ENCODE peak calls at places on chromosome 1, in eight cellular contexts. One of them, this sample, is unnamed.

GRCh38 chr1:161089251-161089924 is at the start of gene NECTIN4:
- DNase-seq in epithelial cell of esophagus: peak; percentile 93
- DNase-seq in HT-29: peak; percentile 78
- DNase-seq in naive B cell: no peak
- DNase-seq in Peyer's patch: peak; percentile 75
- DNase-seq in stimulated activated CD8-positive, alpha-beta memory T cell treated with anti-CD3 and anti-CD28 coated beads, Interleukin-12 subunit alpha, Interleukin-12 subunit beta, amount 100 ng/mL, for 4 hours: no peak
- DNase-seq in activated CD4-positive, alpha-beta memory T cell treated with anti-CD3 and anti-CD28 coated beads, Interleukin-2, amount 10 ng/mL, durations not matched to agents 7 days and 5 days: no peak
- DNase-seq in AG04449: no peak
- DNase-seq in this sample: peak; percentile 82

GRCh38 chr1:157992031-157992568 is 1.3 kb upstream of the KIRREL1 start:
- DNase-seq in naive B cell: peak; percentile 40
- DNase-seq in activated CD4-positive, alpha-beta memory T cell treated with anti-CD3 and anti-CD28 coated beads, Interleukin-2, amount 10 ng/mL, durations not matched to agents 7 days and 5 days: peak; percentile 33
- DNase-seq in HT-29: peak; percentile 78
- DNase-seq in stimulated activated CD8-positive, alpha-beta memory T cell treated with anti-CD3 and anti-CD28 coated beads, Interleukin-12 subunit alpha, Interleukin-12 subunit beta, amount 100 ng/mL, for 4 hours: no peak
- DNase-seq in Peyer's patch: peak; percentile 69
- DNase-seq in epithelial cell of esophagus: peak; percentile 70
- DNase-seq in AG04449: no peak
- DNase-seq in this sample: peak; percentile 80

GRCh38 chr1:1331068-1331965 is at the start of gene TAS1R3:
- DNase-seq in HT-29: no peak
- DNase-seq in AG04449: no peak
- DNase-seq in Peyer's patch: no peak
- DNase-seq in naive B cell: no peak
- DNase-seq in stimulated activated CD8-positive, alpha-beta memory T cell treated with anti-CD3 and anti-CD28 coated beads, Interleukin-12 subunit alpha, Interleukin-12 subunit beta, amount 100 ng/mL, for 4 hours: no peak
- DNase-seq in activated CD4-positive, alpha-beta memory T cell treated with anti-CD3 and anti-CD28 coated beads, Interleukin-2, amount 10 ng/mL, durations not matched to agents 7 days and 5 days: no peak
- DNase-seq in epithelial cell of esophagus: no peak
- DNase-seq in this sample: no peak

GRCh38 chr1:37732111-37732780 is 32.7 kb downstream of the EPHA10 start:
- DNase-seq in HT-29: peak; percentile 66
- DNase-seq in epithelial cell of esophagus: no peak
- DNase-seq in Peyer's patch: peak; percentile 70
- DNase-seq in AG04449: no peak
- DNase-seq in stimulated activated CD8-positive, alpha-beta memory T cell treated with anti-CD3 and anti-CD28 coated beads, Interleukin-12 subunit alpha, Interleukin-12 subunit beta, amount 100 ng/mL, for 4 hours: no peak
- DNase-seq in activated CD4-positive, alpha-beta memory T cell treated with anti-CD3 and anti-CD28 coated beads, Interleukin-2, amount 10 ng/mL, durations not matched to agents 7 days and 5 days: no peak
- DNase-seq in naive B cell: no peak
- DNase-seq in this sample: peak; percentile 63

GRCh38 chr1:9402256-9402616 is 109.5 kb downstream of the SPSB1 start:
- DNase-seq in naive B cell: no peak
- DNase-seq in epithelial cell of esophagus: no peak
- DNase-seq in AG04449: no peak
- DNase-seq in activated CD4-positive, alpha-beta memory T cell treated with anti-CD3 and anti-CD28 coated beads, Interleukin-2, amount 10 ng/mL, durations not matched to agents 7 days and 5 days: no peak
- DNase-seq in Peyer's patch: no peak
- DNase-seq in HT-29: no peak
- DNase-seq in stimulated activated CD8-positive, alpha-beta memory T cell treated with anti-CD3 and anti-CD28 coated beads, Interleukin-12 subunit alpha, Interleukin-12 subunit beta, amount 100 ng/mL, for 4 hours: no peak
- DNase-seq in this sample: no peak

GRCh38 chr1:221961532-221962292 is 219.8 kb upstream of the DUSP10 start:
- DNase-seq in HT-29: peak; percentile 40
- DNase-seq in naive B cell: no peak
- DNase-seq in Peyer's patch: no peak
- DNase-seq in epithelial cell of esophagus: peak; percentile 52
- DNase-seq in activated CD4-positive, alpha-beta memory T cell treated with anti-CD3 and anti-CD28 coated beads, Interleukin-2, amount 10 ng/mL, durations not matched to agents 7 days and 5 days: peak; percentile 68
- DNase-seq in stimulated activated CD8-positive, alpha-beta memory T cell treated with anti-CD3 and anti-CD28 coated beads, Interleukin-12 subunit alpha, Interleukin-12 subunit beta, amount 100 ng/mL, for 4 hours: peak; percentile 42
- DNase-seq in AG04449: no peak
- DNase-seq in this sample: no peak

GRCh38 chr1:213176341-213176740 is 125.3 kb downstream of the RPS6KC1 start:
- DNase-seq in activated CD4-positive, alpha-beta memory T cell treated with anti-CD3 and anti-CD28 coated beads, Interleukin-2, amount 10 ng/mL, durations not matched to agents 7 days and 5 days: no peak
- DNase-seq in Peyer's patch: no peak
- DNase-seq in AG04449: no peak
- DNase-seq in stimulated activated CD8-positive, alpha-beta memory T cell treated with anti-CD3 and anti-CD28 coated beads, Interleukin-12 subunit alpha, Interleukin-12 subunit beta, amount 100 ng/mL, for 4 hours: no peak
- DNase-seq in naive B cell: no peak
- DNase-seq in HT-29: no peak
- DNase-seq in epithelial cell of esophagus: no peak
- DNase-seq in this sample: no peak

GRCh38 chr1:36542962-36543515 is 60.3 kb upstream of the CSF3R start:
- DNase-seq in AG04449: no peak
- DNase-seq in Peyer's patch: no peak
- DNase-seq in activated CD4-positive, alpha-beta memory T cell treated with anti-CD3 and anti-CD28 coated beads, Interleukin-2, amount 10 ng/mL, durations not matched to agents 7 days and 5 days: no peak
- DNase-seq in HT-29: peak; percentile 9
- DNase-seq in stimulated activated CD8-positive, alpha-beta memory T cell treated with anti-CD3 and anti-CD28 coated beads, Interleukin-12 subunit alpha, Interleukin-12 subunit beta, amount 100 ng/mL, for 4 hours: no peak
- DNase-seq in naive B cell: no peak
- DNase-seq in epithelial cell of esophagus: no peak
- DNase-seq in this sample: no peak

GRCh38 chr1:75861831-75862230 is 65.1 kb downstream of the MSH4 start:
- DNase-seq in activated CD4-positive, alpha-beta memory T cell treated with anti-CD3 and anti-CD28 coated beads, Interleukin-2, amount 10 ng/mL, durations not matched to agents 7 days and 5 days: no peak
- DNase-seq in naive B cell: no peak
- DNase-seq in stimulated activated CD8-positive, alpha-beta memory T cell treated with anti-CD3 and anti-CD28 coated beads, Interleukin-12 subunit alpha, Interleukin-12 subunit beta, amount 100 ng/mL, for 4 hours: no peak
- DNase-seq in AG04449: no peak
- DNase-seq in HT-29: peak; percentile 19
- DNase-seq in epithelial cell of esophagus: peak; percentile 25
- DNase-seq in Peyer's patch: no peak
- DNase-seq in this sample: no peak

GRCh38 chr1:62022348-62022747 is 172.3 kb upstream of the L1TD1 start:
- DNase-seq in HT-29: no peak
- DNase-seq in epithelial cell of esophagus: no peak
- DNase-seq in Peyer's patch: no peak
- DNase-seq in stimulated activated CD8-positive, alpha-beta memory T cell treated with anti-CD3 and anti-CD28 coated beads, Interleukin-12 subunit alpha, Interleukin-12 subunit beta, amount 100 ng/mL, for 4 hours: no peak
- DNase-seq in activated CD4-positive, alpha-beta memory T cell treated with anti-CD3 and anti-CD28 coated beads, Interleukin-2, amount 10 ng/mL, durations not matched to agents 7 days and 5 days: no peak
- DNase-seq in naive B cell: no peak
- DNase-seq in AG04449: no peak
- DNase-seq in this sample: no peak

GRCh38 chr1:183030053-183030452 is 6.8 kb downstream of the LAMC1 start:
- DNase-seq in stimulated activated CD8-positive, alpha-beta memory T cell treated with anti-CD3 and anti-CD28 coated beads, Interleukin-12 subunit alpha, Interleukin-12 subunit beta, amount 100 ng/mL, for 4 hours: no peak
- DNase-seq in AG04449: no peak
- DNase-seq in HT-29: peak; percentile 46
- DNase-seq in Peyer's patch: no peak
- DNase-seq in epithelial cell of esophagus: peak; percentile 32
- DNase-seq in naive B cell: no peak
- DNase-seq in activated CD4-positive, alpha-beta memory T cell treated with anti-CD3 and anti-CD28 coated beads, Interleukin-2, amount 10 ng/mL, durations not matched to agents 7 days and 5 days: no peak
- DNase-seq in this sample: no peak

GRCh38 chr1:186643600-186643999 is 36.6 kb downstream of the PTGS2 start:
- DNase-seq in epithelial cell of esophagus: peak; percentile 82
- DNase-seq in HT-29: no peak
- DNase-seq in naive B cell: no peak
- DNase-seq in AG04449: no peak
- DNase-seq in Peyer's patch: no peak
- DNase-seq in stimulated activated CD8-positive, alpha-beta memory T cell treated with anti-CD3 and anti-CD28 coated beads, Interleukin-12 subunit alpha, Interleukin-12 subunit beta, amount 100 ng/mL, for 4 hours: no peak
- DNase-seq in activated CD4-positive, alpha-beta memory T cell treated with anti-CD3 and anti-CD28 coated beads, Interleukin-2, amount 10 ng/mL, durations not matched to agents 7 days and 5 days: no peak
- DNase-seq in this sample: no peak

GRCh38 chr1:153608742-153609584 is 4.0 kb downstream of the S100A16 start:
- DNase-seq in stimulated activated CD8-positive, alpha-beta memory T cell treated with anti-CD3 and anti-CD28 coated beads, Interleukin-12 subunit alpha, Interleukin-12 subunit beta, amount 100 ng/mL, for 4 hours: no peak
- DNase-seq in epithelial cell of esophagus: peak; percentile 96
- DNase-seq in naive B cell: no peak
- DNase-seq in HT-29: peak; percentile 83
- DNase-seq in activated CD4-positive, alpha-beta memory T cell treated with anti-CD3 and anti-CD28 coated beads, Interleukin-2, amount 10 ng/mL, durations not matched to agents 7 days and 5 days: no peak
- DNase-seq in Peyer's patch: peak; percentile 94
- DNase-seq in AG04449: no peak
- DNase-seq in this sample: peak; percentile 91

GRCh38 chr1:92833840-92834239 is 2.0 kb downstream of the RPL5 start:
- DNase-seq in HT-29: no peak
- DNase-seq in epithelial cell of esophagus: peak; percentile 17
- DNase-seq in naive B cell: no peak
- DNase-seq in Peyer's patch: no peak
- DNase-seq in AG04449: no peak
- DNase-seq in activated CD4-positive, alpha-beta memory T cell treated with anti-CD3 and anti-CD28 coated beads, Interleukin-2, amount 10 ng/mL, durations not matched to agents 7 days and 5 days: no peak
- DNase-seq in stimulated activated CD8-positive, alpha-beta memory T cell treated with anti-CD3 and anti-CD28 coated beads, Interleukin-12 subunit alpha, Interleukin-12 subunit beta, amount 100 ng/mL, for 4 hours: no peak
- DNase-seq in this sample: no peak

GRCh38 chr1:65235867-65236805 is 73.2 kb upstream of the DNAJC6 start:
- DNase-seq in naive B cell: no peak
- DNase-seq in HT-29: peak; percentile 71
- DNase-seq in stimulated activated CD8-positive, alpha-beta memory T cell treated with anti-CD3 and anti-CD28 coated beads, Interleukin-12 subunit alpha, Interleukin-12 subunit beta, amount 100 ng/mL, for 4 hours: no peak
- DNase-seq in activated CD4-positive, alpha-beta memory T cell treated with anti-CD3 and anti-CD28 coated beads, Interleukin-2, amount 10 ng/mL, durations not matched to agents 7 days and 5 days: no peak
- DNase-seq in epithelial cell of esophagus: peak; percentile 51
- DNase-seq in Peyer's patch: no peak
- DNase-seq in AG04449: no peak
- DNase-seq in this sample: no peak

GRCh38 chr1:19892129-19892528 is 9.9 kb downstream of the OTUD3 start:
- DNase-seq in activated CD4-positive, alpha-beta memory T cell treated with anti-CD3 and anti-CD28 coated beads, Interleukin-2, amount 10 ng/mL, durations not matched to agents 7 days and 5 days: no peak
- DNase-seq in HT-29: no peak
- DNase-seq in epithelial cell of esophagus: peak; percentile 52
- DNase-seq in Peyer's patch: no peak
- DNase-seq in stimulated activated CD8-positive, alpha-beta memory T cell treated with anti-CD3 and anti-CD28 coated beads, Interleukin-12 subunit alpha, Interleukin-12 subunit beta, amount 100 ng/mL, for 4 hours: no peak
- DNase-seq in naive B cell: no peak
- DNase-seq in AG04449: no peak
- DNase-seq in this sample: no peak

GRCh38 chr1:46179138-46180081 is 3.1 kb upstream of the P3R3URF start:
- DNase-seq in stimulated activated CD8-positive, alpha-beta memory T cell treated with anti-CD3 and anti-CD28 coated beads, Interleukin-12 subunit alpha, Interleukin-12 subunit beta, amount 100 ng/mL, for 4 hours: peak; percentile 28
- DNase-seq in epithelial cell of esophagus: peak; percentile 88
- DNase-seq in Peyer's patch: peak; percentile 71
- DNase-seq in naive B cell: peak; percentile 53
- DNase-seq in AG04449: peak; percentile 41
- DNase-seq in activated CD4-positive, alpha-beta memory T cell treated with anti-CD3 and anti-CD28 coated beads, Interleukin-2, amount 10 ng/mL, durations not matched to agents 7 days and 5 days: peak; percentile 70
- DNase-seq in HT-29: peak; percentile 96
- DNase-seq in this sample: peak; percentile 96

GRCh38 chr1:4825841-4826450 is 171.5 kb downstream of the AJAP1 start:
- DNase-seq in HT-29: peak; percentile 2
- DNase-seq in epithelial cell of esophagus: peak; percentile 11
- DNase-seq in activated CD4-positive, alpha-beta memory T cell treated with anti-CD3 and anti-CD28 coated beads, Interleukin-2, amount 10 ng/mL, durations not matched to agents 7 days and 5 days: no peak
- DNase-seq in stimulated activated CD8-positive, alpha-beta memory T cell treated with anti-CD3 and anti-CD28 coated beads, Interleukin-12 subunit alpha, Interleukin-12 subunit beta, amount 100 ng/mL, for 4 hours: no peak
- DNase-seq in Peyer's patch: no peak
- DNase-seq in naive B cell: peak; percentile 2
- DNase-seq in AG04449: no peak
- DNase-seq in this sample: peak; percentile 3

GRCh38 chr1:107640207-107640606 is 324.8 kb downstream of the VAV3 start:
- DNase-seq in Peyer's patch: no peak
- DNase-seq in activated CD4-positive, alpha-beta memory T cell treated with anti-CD3 and anti-CD28 coated beads, Interleukin-2, amount 10 ng/mL, durations not matched to agents 7 days and 5 days: no peak
- DNase-seq in epithelial cell of esophagus: no peak
- DNase-seq in naive B cell: no peak
- DNase-seq in stimulated activated CD8-positive, alpha-beta memory T cell treated with anti-CD3 and anti-CD28 coated beads, Interleukin-12 subunit alpha, Interleukin-12 subunit beta, amount 100 ng/mL, for 4 hours: no peak
- DNase-seq in AG04449: no peak
- DNase-seq in HT-29: no peak
- DNase-seq in this sample: no peak

GRCh38 chr1:209768354-209768774 is 12.5 kb downstream of the TRAF3IP3 start:
- DNase-seq in AG04449: no peak
- DNase-seq in HT-29: no peak
- DNase-seq in Peyer's patch: no peak
- DNase-seq in naive B cell: peak; percentile 45
- DNase-seq in stimulated activated CD8-positive, alpha-beta memory T cell treated with anti-CD3 and anti-CD28 coated beads, Interleukin-12 subunit alpha, Interleukin-12 subunit beta, amount 100 ng/mL, for 4 hours: peak; percentile 54
- DNase-seq in epithelial cell of esophagus: no peak
- DNase-seq in activated CD4-positive, alpha-beta memory T cell treated with anti-CD3 and anti-CD28 coated beads, Interleukin-2, amount 10 ng/mL, durations not matched to agents 7 days and 5 days: peak; percentile 94
- DNase-seq in this sample: peak; percentile 67

GRCh38 chr1:58442114-58442513 is 104.4 kb downstream of the OMA1 start:
- DNase-seq in naive B cell: no peak
- DNase-seq in AG04449: no peak
- DNase-seq in HT-29: no peak
- DNase-seq in stimulated activated CD8-positive, alpha-beta memory T cell treated with anti-CD3 and anti-CD28 coated beads, Interleukin-12 subunit alpha, Interleukin-12 subunit beta, amount 100 ng/mL, for 4 hours: no peak
- DNase-seq in Peyer's patch: no peak
- DNase-seq in epithelial cell of esophagus: no peak
- DNase-seq in activated CD4-positive, alpha-beta memory T cell treated with anti-CD3 and anti-CD28 coated beads, Interleukin-2, amount 10 ng/mL, durations not matched to agents 7 days and 5 days: no peak
- DNase-seq in this sample: no peak

GRCh38 chr1:43861337-43861736 is 72.3 kb upstream of the ARTN start:
- DNase-seq in HT-29: no peak
- DNase-seq in activated CD4-positive, alpha-beta memory T cell treated with anti-CD3 and anti-CD28 coated beads, Interleukin-2, amount 10 ng/mL, durations not matched to agents 7 days and 5 days: no peak
- DNase-seq in AG04449: peak; percentile 4
- DNase-seq in naive B cell: no peak
- DNase-seq in stimulated activated CD8-positive, alpha-beta memory T cell treated with anti-CD3 and anti-CD28 coated beads, Interleukin-12 subunit alpha, Interleukin-12 subunit beta, amount 100 ng/mL, for 4 hours: no peak
- DNase-seq in epithelial cell of esophagus: peak; percentile 90
- DNase-seq in Peyer's patch: no peak
- DNase-seq in this sample: no peak

GRCh38 chr1:204014336-204014735 is 58.6 kb upstream of the SOX13 start:
- DNase-seq in activated CD4-positive, alpha-beta memory T cell treated with anti-CD3 and anti-CD28 coated beads, Interleukin-2, amount 10 ng/mL, durations not matched to agents 7 days and 5 days: no peak
- DNase-seq in naive B cell: no peak
- DNase-seq in epithelial cell of esophagus: peak; percentile 33
- DNase-seq in AG04449: no peak
- DNase-seq in Peyer's patch: no peak
- DNase-seq in HT-29: no peak
- DNase-seq in stimulated activated CD8-positive, alpha-beta memory T cell treated with anti-CD3 and anti-CD28 coated beads, Interleukin-12 subunit alpha, Interleukin-12 subunit beta, amount 100 ng/mL, for 4 hours: no peak
- DNase-seq in this sample: no peak

GRCh38 chr1:53946252-53947171 is at the start of gene LRRC42:
- DNase-seq in AG04449: no peak
- DNase-seq in naive B cell: no peak
- DNase-seq in Peyer's patch: no peak
- DNase-seq in HT-29: no peak
- DNase-seq in activated CD4-positive, alpha-beta memory T cell treated with anti-CD3 and anti-CD28 coated beads, Interleukin-2, amount 10 ng/mL, durations not matched to agents 7 days and 5 days: no peak
- DNase-seq in epithelial cell of esophagus: no peak
- DNase-seq in stimulated activated CD8-positive, alpha-beta memory T cell treated with anti-CD3 and anti-CD28 coated beads, Interleukin-12 subunit alpha, Interleukin-12 subunit beta, amount 100 ng/mL, for 4 hours: no peak
- DNase-seq in this sample: no peak

GRCh38 chr1:197180252-197180878 is 33.9 kb upstream of the ASPM start:
- DNase-seq in activated CD4-positive, alpha-beta memory T cell treated with anti-CD3 and anti-CD28 coated beads, Interleukin-2, amount 10 ng/mL, durations not matched to agents 7 days and 5 days: no peak
- DNase-seq in AG04449: peak; percentile 59
- DNase-seq in naive B cell: peak; percentile 7
- DNase-seq in Peyer's patch: no peak
- DNase-seq in epithelial cell of esophagus: peak; percentile 69
- DNase-seq in HT-29: peak; percentile 43
- DNase-seq in stimulated activated CD8-positive, alpha-beta memory T cell treated with anti-CD3 and anti-CD28 coated beads, Interleukin-12 subunit alpha, Interleukin-12 subunit beta, amount 100 ng/mL, for 4 hours: no peak
- DNase-seq in this sample: no peak

GRCh38 chr1:6414443-6414844 is 5.3 kb downstream of the HES2 start:
- DNase-seq in Peyer's patch: peak; percentile 61
- DNase-seq in activated CD4-positive, alpha-beta memory T cell treated with anti-CD3 and anti-CD28 coated beads, Interleukin-2, amount 10 ng/mL, durations not matched to agents 7 days and 5 days: peak; percentile 46
- DNase-seq in epithelial cell of esophagus: peak; percentile 100
- DNase-seq in AG04449: no peak
- DNase-seq in naive B cell: no peak
- DNase-seq in HT-29: peak; percentile 47
- DNase-seq in stimulated activated CD8-positive, alpha-beta memory T cell treated with anti-CD3 and anti-CD28 coated beads, Interleukin-12 subunit alpha, Interleukin-12 subunit beta, amount 100 ng/mL, for 4 hours: no peak
- DNase-seq in this sample: peak; percentile 67

GRCh38 chr1:202189919-202190715 is 3.5 kb upstream of the LGR6 start:
- DNase-seq in naive B cell: no peak
- DNase-seq in epithelial cell of esophagus: no peak
- DNase-seq in Peyer's patch: no peak
- DNase-seq in stimulated activated CD8-positive, alpha-beta memory T cell treated with anti-CD3 and anti-CD28 coated beads, Interleukin-12 subunit alpha, Interleukin-12 subunit beta, amount 100 ng/mL, for 4 hours: no peak
- DNase-seq in activated CD4-positive, alpha-beta memory T cell treated with anti-CD3 and anti-CD28 coated beads, Interleukin-2, amount 10 ng/mL, durations not matched to agents 7 days and 5 days: no peak
- DNase-seq in AG04449: no peak
- DNase-seq in HT-29: peak; percentile 30
- DNase-seq in this sample: no peak

GRCh38 chr1:184945034-184945433 is 29.3 kb downstream of the NIBAN1 start:
- DNase-seq in AG04449: no peak
- DNase-seq in epithelial cell of esophagus: peak; percentile 60
- DNase-seq in HT-29: no peak
- DNase-seq in naive B cell: no peak
- DNase-seq in activated CD4-positive, alpha-beta memory T cell treated with anti-CD3 and anti-CD28 coated beads, Interleukin-2, amount 10 ng/mL, durations not matched to agents 7 days and 5 days: no peak
- DNase-seq in Peyer's patch: no peak
- DNase-seq in stimulated activated CD8-positive, alpha-beta memory T cell treated with anti-CD3 and anti-CD28 coated beads, Interleukin-12 subunit alpha, Interleukin-12 subunit beta, amount 100 ng/mL, for 4 hours: no peak
- DNase-seq in this sample: no peak

GRCh38 chr1:28064064-28064463 is 24.3 kb downstream of the EYA3 start:
- DNase-seq in naive B cell: no peak
- DNase-seq in Peyer's patch: no peak
- DNase-seq in activated CD4-positive, alpha-beta memory T cell treated with anti-CD3 and anti-CD28 coated beads, Interleukin-2, amount 10 ng/mL, durations not matched to agents 7 days and 5 days: no peak
- DNase-seq in AG04449: no peak
- DNase-seq in epithelial cell of esophagus: peak; percentile 71
- DNase-seq in stimulated activated CD8-positive, alpha-beta memory T cell treated with anti-CD3 and anti-CD28 coated beads, Interleukin-12 subunit alpha, Interleukin-12 subunit beta, amount 100 ng/mL, for 4 hours: no peak
- DNase-seq in HT-29: no peak
- DNase-seq in this sample: no peak

GRCh38 chr1:246317723-246318359 is 189.2 kb downstream of the SMYD3 start:
- DNase-seq in naive B cell: no peak
- DNase-seq in Peyer's patch: no peak
- DNase-seq in AG04449: no peak
- DNase-seq in stimulated activated CD8-positive, alpha-beta memory T cell treated with anti-CD3 and anti-CD28 coated beads, Interleukin-12 subunit alpha, Interleukin-12 subunit beta, amount 100 ng/mL, for 4 hours: no peak
- DNase-seq in activated CD4-positive, alpha-beta memory T cell treated with anti-CD3 and anti-CD28 coated beads, Interleukin-2, amount 10 ng/mL, durations not matched to agents 7 days and 5 days: no peak
- DNase-seq in HT-29: no peak
- DNase-seq in epithelial cell of esophagus: peak; percentile 45
- DNase-seq in this sample: no peak

GRCh38 chr1:8350914-8351684 is 33.2 kb downstream of the SLC45A1 start:
- DNase-seq in naive B cell: no peak
- DNase-seq in stimulated activated CD8-positive, alpha-beta memory T cell treated with anti-CD3 and anti-CD28 coated beads, Interleukin-12 subunit alpha, Interleukin-12 subunit beta, amount 100 ng/mL, for 4 hours: no peak
- DNase-seq in epithelial cell of esophagus: no peak
- DNase-seq in AG04449: no peak
- DNase-seq in HT-29: no peak
- DNase-seq in activated CD4-positive, alpha-beta memory T cell treated with anti-CD3 and anti-CD28 coated beads, Interleukin-2, amount 10 ng/mL, durations not matched to agents 7 days and 5 days: no peak
- DNase-seq in Peyer's patch: peak; percentile 48
- DNase-seq in this sample: no peak

GRCh38 chr1:204923626-204924012 is 53.0 kb downstream of the NFASC start:
- DNase-seq in naive B cell: no peak
- DNase-seq in Peyer's patch: no peak
- DNase-seq in AG04449: no peak
- DNase-seq in HT-29: no peak
- DNase-seq in activated CD4-positive, alpha-beta memory T cell treated with anti-CD3 and anti-CD28 coated beads, Interleukin-2, amount 10 ng/mL, durations not matched to agents 7 days and 5 days: no peak
- DNase-seq in stimulated activated CD8-positive, alpha-beta memory T cell treated with anti-CD3 and anti-CD28 coated beads, Interleukin-12 subunit alpha, Interleukin-12 subunit beta, amount 100 ng/mL, for 4 hours: no peak
- DNase-seq in epithelial cell of esophagus: no peak
- DNase-seq in this sample: no peak

GRCh38 chr1:114437812-114438211 is 73.2 kb downstream of the TRIM33 start:
- DNase-seq in Peyer's patch: no peak
- DNase-seq in HT-29: no peak
- DNase-seq in activated CD4-positive, alpha-beta memory T cell treated with anti-CD3 and anti-CD28 coated beads, Interleukin-2, amount 10 ng/mL, durations not matched to agents 7 days and 5 days: no peak
- DNase-seq in AG04449: no peak
- DNase-seq in stimulated activated CD8-positive, alpha-beta memory T cell treated with anti-CD3 and anti-CD28 coated beads, Interleukin-12 subunit alpha, Interleukin-12 subunit beta, amount 100 ng/mL, for 4 hours: no peak
- DNase-seq in naive B cell: no peak
- DNase-seq in epithelial cell of esophagus: no peak
- DNase-seq in this sample: no peak

GRCh38 chr1:36114371-36114770 is 10.7 kb downstream of the COL8A2 start:
- DNase-seq in HT-29: no peak
- DNase-seq in epithelial cell of esophagus: no peak
- DNase-seq in naive B cell: no peak
- DNase-seq in stimulated activated CD8-positive, alpha-beta memory T cell treated with anti-CD3 and anti-CD28 coated beads, Interleukin-12 subunit alpha, Interleukin-12 subunit beta, amount 100 ng/mL, for 4 hours: no peak
- DNase-seq in activated CD4-positive, alpha-beta memory T cell treated with anti-CD3 and anti-CD28 coated beads, Interleukin-2, amount 10 ng/mL, durations not matched to agents 7 days and 5 days: no peak
- DNase-seq in Peyer's patch: peak; percentile 19
- DNase-seq in AG04449: no peak
- DNase-seq in this sample: no peak